ENCODE peak calls at places on chromosomes 2 and 18, in six cellular contexts. J, P, D, B, Y and L are unnamed samples.

GRCh38 chr2:88692187-88692586 is 714 bp downstream of the RPIA start:
- DNase-seq in J (peak), P (peak), D (peak), B (peak), Y (no peak), L (no peak)

GRCh38 chr18:48637081-48637990 is 98.5 kb downstream of the CTIF start:
- DNase-seq in J (no peak), P (no peak), D (no peak), B (no peak), Y (no peak), L (no peak)

GRCh38 chr2:155622443-155622842 is 710.1 kb downstream of the NR4A2 start:
- DNase-seq in J (no peak), P (no peak), D (no peak), B (no peak), Y (no peak), L (no peak)

GRCh38 chr18:22112215-22112614 is 57.2 kb upstream of the GATA6 start:
- DNase-seq in J (no peak), P (no peak), D (no peak), B (no peak), Y (no peak), L (no peak)

GRCh38 chr2:240557808-240558207 is at the start of gene ANKMY1:
- DNase-seq in J (peak), P (peak), D (peak), B (peak), Y (no peak), L (peak)

GRCh38 chr2:158202151-158202778 is 100.6 kb downstream of the UPP2 start:
- DNase-seq in J (no peak), P (peak), D (no peak), B (no peak), Y (no peak), L (no peak)

GRCh38 chr2:120622159-120622869 is 113.4 kb upstream of the GLI2 start:
- DNase-seq in J (no peak), P (no peak), D (no peak), B (no peak), Y (no peak), L (peak)

GRCh38 chr2:166167451-166167850 is 39.6 kb upstream of the SCN1A start:
- DNase-seq in J (no peak), P (no peak), D (no peak), B (no peak), Y (no peak), L (no peak)

GRCh38 chr2:161166538-161167409 is 6.5 kb downstream of the TANK start:
- DNase-seq in J (no peak), P (peak), D (peak), B (no peak), Y (no peak), L (no peak)

GRCh38 chr2:196277002-196277401 is 105.6 kb upstream of the STK17B start:
- DNase-seq in J (peak), P (peak), D (no peak), B (peak), Y (no peak), L (no peak)

GRCh38 chr18:34866310-34866709 is 156.2 kb downstream of the DTNA start:
- DNase-seq in J (no peak), P (no peak), D (no peak), B (no peak), Y (no peak), L (no peak)

GRCh38 chr2:156901373-156902031 is 356.0 kb upstream of the GALNT5 start:
- DNase-seq in J (no peak), P (peak), D (no peak), B (no peak), Y (no peak), L (no peak)

GRCh38 chr2:62774555-62775366 is 69.2 kb downstream of the EHBP1 start:
- DNase-seq in J (peak), P (peak), D (no peak), B (no peak), Y (peak), L (no peak)

GRCh38 chr2:128536925-128537620 is 218.4 kb upstream of the HS6ST1 start:
- DNase-seq in J (peak), P (peak), D (no peak), B (no peak), Y (no peak), L (no peak)